ENCODE peak calls at places on chromosome 13, in four cellular contexts. E, Q, R and P are unnamed samples.

GRCh38 chr13:27264181-27264580 is 6.4 kb upstream of the RASL11A start:
- DNase-seq in E (no peak), R (peak; percentile 62), Q (no peak), P (no peak)

GRCh38 chr13:64925727-64926126 is 2304.4 kb downstream of the PCDH9 start:
- DNase-seq in Q (no peak), R (no peak), E (no peak), P (no peak)

GRCh38 chr13:98112456-98112855 is 30.4 kb upstream of the FARP1 start:
- DNase-seq in E (no peak), Q (no peak), R (no peak), P (no peak)

GRCh38 chr13:99356216-99357089 is 49.3 kb upstream of the GPR183 start:
- DNase-seq in E (no peak), R (peak; percentile 83), Q (no peak), P (no peak)

GRCh38 chr13:27168870-27169525 is 2.6 kb downstream of the USP12 start:
- DNase-seq in R (no peak), Q (no peak), E (peak; percentile 29), P (no peak)

GRCh38 chr13:46530084-46530935 is 22.7 kb upstream of the LRCH1 start:
- DNase-seq in Q (no peak), R (peak; percentile 37), E (peak; percentile 80), P (no peak)

GRCh38 chr13:77176350-77176749 is 149.4 kb upstream of the FBXL3 start:
- DNase-seq in R (peak; percentile 50), E (peak; percentile 27), Q (no peak), P (no peak)

GRCh38 chr13:40028446-40028845 is 373.0 kb downstream of the COG6 start:
- DNase-seq in E (no peak), R (no peak), Q (no peak), P (no peak)

GRCh38 chr13:95462801-95463200 is 89.7 kb upstream of the CLDN10 start:
- DNase-seq in Q (no peak), R (no peak), E (no peak), P (no peak)

GRCh38 chr13:80630685-80631121 is 289.8 kb upstream of the SPRY2 start:
- DNase-seq in E (peak; percentile 4), Q (no peak), R (peak; percentile 99), P (no peak)

GRCh38 chr13:39039033-39039432 is 777 bp downstream of the NHLRC3 start:
- DNase-seq in Q (no peak), R (no peak), E (no peak), P (no peak)

DNA sequence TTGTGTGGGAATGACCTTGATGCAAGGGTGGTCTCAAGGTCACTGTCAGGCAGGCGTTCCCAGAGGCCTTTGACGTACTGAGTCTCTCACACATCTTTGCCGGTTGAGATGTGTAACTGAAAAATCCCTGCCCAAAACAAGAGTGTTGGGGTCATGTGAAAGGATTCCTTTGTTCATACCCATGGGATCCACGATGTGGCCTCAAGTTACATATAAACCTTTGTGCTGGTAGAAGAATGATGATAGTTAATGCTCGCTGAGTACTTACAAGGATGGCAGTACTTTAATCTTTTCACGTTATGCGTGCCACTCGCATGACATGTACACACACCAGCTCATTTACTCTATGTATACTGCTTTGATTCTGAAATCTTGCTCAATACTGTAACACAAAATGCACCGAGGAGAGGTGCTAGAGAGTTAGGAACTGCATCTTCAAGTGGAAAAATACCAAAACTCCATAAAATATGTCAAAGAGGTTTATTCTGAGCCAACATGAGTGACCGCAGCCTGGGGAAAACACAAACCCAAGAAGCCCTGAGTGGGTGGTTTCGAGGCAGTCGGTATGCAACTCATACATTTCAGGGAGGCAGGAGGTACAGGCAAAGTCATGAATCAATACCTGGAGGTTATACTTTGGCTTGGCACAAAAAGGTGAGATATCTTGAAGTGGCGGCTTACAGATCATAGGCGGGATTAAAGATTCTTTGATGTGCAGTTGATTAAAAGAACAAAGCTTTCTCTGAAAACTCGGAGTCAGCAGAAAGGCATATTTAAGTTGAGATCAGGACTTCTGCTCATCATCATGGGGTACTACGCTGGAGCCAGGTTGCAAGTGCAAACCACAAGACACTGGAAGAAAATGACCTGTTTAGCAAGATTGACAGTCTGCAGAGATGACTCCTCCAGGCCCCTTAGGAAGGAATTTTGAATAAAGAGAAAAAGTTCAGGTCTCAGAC is 87.3 kb upstream of the ARHGEF7 start:
- DNase-seq in Q (no peak), E (no peak), R (no peak), P (no peak)
- TF ChIP-seq CTCF in Q (no peak), E (no peak), R (no peak), P (no peak)

DNA sequence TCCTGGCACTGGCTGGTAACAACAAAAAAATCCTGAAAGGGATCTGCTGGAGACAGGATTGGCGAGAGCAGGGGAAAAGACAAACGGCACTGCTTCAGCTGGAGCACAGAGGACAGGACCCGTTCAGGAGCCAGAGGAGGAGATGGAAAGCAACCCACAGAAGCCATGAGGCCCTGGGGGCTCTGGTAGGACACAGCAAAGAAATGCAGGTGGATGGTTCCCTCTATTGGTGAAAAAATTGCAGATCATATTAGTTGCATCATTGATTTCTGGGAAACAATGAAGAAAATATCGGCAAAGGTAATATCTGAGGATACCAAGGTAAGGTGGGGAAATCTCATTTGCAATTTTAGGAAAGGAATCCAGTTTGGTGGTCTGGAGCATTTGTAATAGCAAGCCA is 25.7 kb upstream of the TPP2 start:
- DNase-seq in Q (no peak), E (peak; percentile 18), R (no peak), P (no peak)
- TF ChIP-seq CTCF in Q (no peak), E (peak; percentile 39), R (no peak), P (no peak)

DNA sequence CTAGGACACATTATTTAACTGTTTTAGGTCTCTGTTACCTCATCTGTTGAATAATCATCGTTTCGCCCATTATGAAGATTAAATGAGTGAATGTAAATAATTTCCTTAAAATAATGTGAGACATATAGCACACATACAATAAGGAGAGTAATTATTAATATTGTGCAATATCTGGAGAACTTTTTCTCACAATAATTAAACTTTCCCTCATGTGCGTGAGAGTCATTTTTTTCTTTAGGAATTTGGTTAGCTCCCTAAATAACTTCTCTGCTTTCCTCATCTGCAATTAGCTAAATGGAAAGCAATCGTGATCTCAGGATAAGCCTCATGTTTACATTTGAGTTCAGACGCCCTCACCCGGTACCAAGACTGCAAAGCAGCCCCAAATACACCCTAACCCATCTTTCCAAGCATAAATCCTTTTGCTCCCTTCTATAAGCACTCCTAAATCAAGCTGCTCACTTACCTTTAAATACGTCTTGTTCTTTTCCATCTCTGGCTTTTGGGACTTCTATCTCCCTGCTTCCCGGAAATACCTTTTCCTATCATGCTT is 78.8 kb downstream of the MZT1 start:
- DNase-seq in E (peak; percentile 6), R (no peak), Q (no peak), P (no peak)
- TF ChIP-seq CTCF in E (peak; percentile 47), R (peak; percentile 16), Q (no peak), P (no peak)

DNA sequence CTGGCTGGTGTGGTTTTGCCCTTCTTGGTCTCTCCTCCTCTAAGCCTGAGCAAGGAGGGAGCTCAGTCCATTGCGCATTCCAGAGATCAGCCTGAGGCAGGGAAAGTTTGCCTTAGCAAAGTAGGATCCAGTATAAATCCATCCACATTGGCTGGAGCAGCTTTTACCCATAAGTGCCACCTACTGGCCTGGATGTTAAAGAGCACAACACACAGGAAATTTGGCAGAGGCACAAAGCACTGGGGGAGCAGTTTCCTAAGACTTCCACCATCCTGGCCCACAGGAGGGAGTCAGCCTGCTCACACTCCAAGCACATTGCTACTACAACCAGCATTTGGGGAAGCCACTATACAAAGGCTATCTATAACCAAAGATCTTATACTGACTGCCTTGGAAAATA is 1124.2 kb downstream of the SLITRK1 start:
- DNase-seq in R (peak; percentile 56), Q (no peak), E (peak; percentile 48), P (no peak)
- TF ChIP-seq CTCF in R (peak; percentile 44), Q (no peak), E (peak; percentile 58), P (no peak)

GRCh38 chr13:53778937-53779336 is 750.3 kb downstream of the OLFM4 start:
- DNase-seq in Q (no peak), E (peak; percentile 17), R (no peak), P (no peak)

DNA sequence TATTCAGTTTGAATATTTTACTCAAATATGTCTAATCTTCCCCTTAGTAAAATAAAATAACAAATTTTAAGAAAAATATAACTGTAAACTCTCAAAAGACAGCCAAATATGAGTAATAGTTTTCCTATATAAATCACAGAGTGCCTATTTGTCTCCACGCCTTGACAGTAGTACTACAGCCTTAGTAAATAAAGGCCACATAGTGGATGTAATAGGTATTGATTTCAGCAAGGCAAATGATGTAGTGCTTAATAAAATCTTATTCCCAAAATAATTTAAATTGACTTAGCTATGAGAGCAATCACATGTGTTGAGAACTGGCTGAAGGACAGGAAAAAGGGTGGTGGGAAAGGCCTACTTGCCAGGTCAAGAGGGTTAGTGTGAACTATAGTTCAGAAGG is 747.2 kb downstream of the OLFM4 start:
- DNase-seq in E (peak; percentile 6), Q (no peak), R (no peak), P (no peak)
- TF ChIP-seq CTCF in E (no peak), Q (no peak), R (no peak), P (peak; percentile 11)

GRCh38 chr13:113820813-113821651 is 42.8 kb downstream of the GAS6 start:
- DNase-seq in R (peak; percentile 92), E (peak; percentile 82), Q (peak; percentile 96), P (no peak)
- TF ChIP-seq CTCF in R (no peak), E (peak; percentile 33), Q (no peak), P (no peak)

DNA sequence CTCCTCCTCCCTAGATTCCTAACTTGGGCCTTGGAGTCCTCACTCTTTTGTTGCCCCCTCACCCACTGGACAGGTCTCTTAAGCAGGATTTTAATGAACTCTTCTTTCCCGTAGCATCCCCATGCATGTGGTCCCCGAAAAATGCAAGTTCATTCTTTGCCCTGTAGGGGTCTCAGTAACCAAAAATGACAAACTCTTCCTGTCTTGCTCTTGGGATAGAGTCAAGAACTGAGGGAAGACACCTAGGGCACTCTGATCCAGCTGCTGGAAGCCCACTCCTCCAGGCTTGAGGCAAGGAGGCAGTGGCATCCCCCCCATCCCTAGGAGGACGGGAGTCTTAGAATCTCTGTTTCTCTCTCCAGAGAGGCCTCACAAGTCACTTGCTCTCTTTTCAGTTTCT is 987.0 kb downstream of the DIAPH3 start:
- DNase-seq in R (peak; percentile 1), Q (no peak), E (peak; percentile 5), P (no peak)
- TF ChIP-seq CTCF in R (peak; percentile 15), Q (no peak), E (peak; percentile 34), P (peak; percentile 45)

GRCh38 chr13:51152713-51153112 is 41.6 kb upstream of the C13orf42 start:
- DNase-seq in R (no peak), Q (no peak), E (no peak), P (no peak)
- TF ChIP-seq CTCF in R (no peak), Q (no peak), E (no peak), P (no peak)

GRCh38 chr13:22463089-22463488 is 717.7 kb upstream of the SGCG start:
- DNase-seq in E (no peak), Q (no peak), R (no peak), P (no peak)
- TF ChIP-seq CTCF in E (no peak), Q (no peak), R (no peak), P (no peak)